ENCODE peak calls at places on chromosome 15, in eight cellular contexts. One of them, this sample, is unnamed.

GRCh38 chr15:56291741-56292140 is 48.1 kb upstream of the RFX7 start:
- DNase-seq in retinal pigment epithelial cell: no peak
- DNase-seq in A549: no peak
- DNase-seq in dorsolateral prefrontal cortex: no peak
- DNase-seq in cardiac muscle cell: no peak
- DNase-seq in CD8-positive, alpha-beta T cell: no peak
- DNase-seq in brain microvascular endothelial cell: no peak
- DNase-seq in HCT116: no peak
- DNase-seq in this sample: no peak

GRCh38 chr15:100230784-100231183 is 111.0 kb downstream of the ADAMTS17 start:
- DNase-seq in brain microvascular endothelial cell: no peak
- DNase-seq in A549: no peak
- DNase-seq in CD8-positive, alpha-beta T cell: no peak
- DNase-seq in dorsolateral prefrontal cortex: no peak
- DNase-seq in retinal pigment epithelial cell: no peak
- DNase-seq in cardiac muscle cell: no peak
- DNase-seq in HCT116: no peak
- DNase-seq in this sample: no peak

GRCh38 chr15:72338617-72339321 is 18.8 kb upstream of the CELF6 start:
- DNase-seq in dorsolateral prefrontal cortex: no peak
- DNase-seq in A549: no peak
- DNase-seq in retinal pigment epithelial cell: no peak
- DNase-seq in HCT116: no peak
- DNase-seq in brain microvascular endothelial cell: no peak
- DNase-seq in cardiac muscle cell: peak; percentile 97
- DNase-seq in CD8-positive, alpha-beta T cell: no peak
- DNase-seq in this sample: peak; percentile 97

GRCh38 chr15:78194568-78194925 is 39.8 kb downstream of the ACSBG1 start:
- DNase-seq in cardiac muscle cell: no peak
- DNase-seq in HCT116: no peak
- DNase-seq in brain microvascular endothelial cell: no peak
- DNase-seq in retinal pigment epithelial cell: no peak
- DNase-seq in A549: no peak
- DNase-seq in dorsolateral prefrontal cortex: no peak
- DNase-seq in CD8-positive, alpha-beta T cell: no peak
- DNase-seq in this sample: no peak

GRCh38 chr15:78950906-78951840 is 6.3 kb upstream of the CTSH start:
- DNase-seq in retinal pigment epithelial cell: peak; percentile 55
- DNase-seq in cardiac muscle cell: peak; percentile 71
- DNase-seq in A549: peak; percentile 59
- DNase-seq in HCT116: no peak
- DNase-seq in dorsolateral prefrontal cortex: no peak
- DNase-seq in brain microvascular endothelial cell: no peak
- DNase-seq in CD8-positive, alpha-beta T cell: no peak
- DNase-seq in this sample: no peak

GRCh38 chr15:75869446-75869845 is 26.2 kb downstream of the UBE2Q2 start:
- DNase-seq in brain microvascular endothelial cell: no peak
- DNase-seq in cardiac muscle cell: no peak
- DNase-seq in A549: no peak
- DNase-seq in HCT116: no peak
- DNase-seq in dorsolateral prefrontal cortex: no peak
- DNase-seq in CD8-positive, alpha-beta T cell: no peak
- DNase-seq in retinal pigment epithelial cell: no peak
- DNase-seq in this sample: no peak

GRCh38 chr15:99704444-99704838 is 28.8 kb downstream of the LYSMD4 start:
- DNase-seq in retinal pigment epithelial cell: peak; percentile 53
- DNase-seq in brain microvascular endothelial cell: peak; percentile 87
- DNase-seq in A549: peak; percentile 78
- DNase-seq in dorsolateral prefrontal cortex: no peak
- DNase-seq in CD8-positive, alpha-beta T cell: no peak
- DNase-seq in HCT116: peak; percentile 78
- DNase-seq in cardiac muscle cell: peak; percentile 91
- DNase-seq in this sample: peak; percentile 92

GRCh38 chr15:56869573-56869972 is 48.9 kb upstream of the TCF12 start:
- DNase-seq in brain microvascular endothelial cell: peak; percentile 27
- DNase-seq in A549: no peak
- DNase-seq in cardiac muscle cell: peak; percentile 55
- DNase-seq in retinal pigment epithelial cell: no peak
- DNase-seq in dorsolateral prefrontal cortex: peak; percentile 75
- DNase-seq in HCT116: peak; percentile 33
- DNase-seq in CD8-positive, alpha-beta T cell: no peak
- DNase-seq in this sample: peak; percentile 47

GRCh38 chr15:64224508-64224907 is 61.7 kb upstream of the PPIB start:
- DNase-seq in A549: no peak
- DNase-seq in CD8-positive, alpha-beta T cell: no peak
- DNase-seq in HCT116: no peak
- DNase-seq in cardiac muscle cell: peak; percentile 86
- DNase-seq in brain microvascular endothelial cell: peak; percentile 18
- DNase-seq in dorsolateral prefrontal cortex: no peak
- DNase-seq in retinal pigment epithelial cell: peak; percentile 51
- DNase-seq in this sample: peak; percentile 77

GRCh38 chr15:40769310-40770146 is at the start of gene C15orf62:
- DNase-seq in cardiac muscle cell: peak; percentile 34
- DNase-seq in dorsolateral prefrontal cortex: no peak
- DNase-seq in HCT116: no peak
- DNase-seq in retinal pigment epithelial cell: no peak
- DNase-seq in brain microvascular endothelial cell: no peak
- DNase-seq in A549: no peak
- DNase-seq in CD8-positive, alpha-beta T cell: peak; percentile 74
- DNase-seq in this sample: peak; percentile 25

GRCh38 chr15:92807971-92808571 is 92.1 kb upstream of the CHD2 start:
- DNase-seq in CD8-positive, alpha-beta T cell: no peak
- DNase-seq in brain microvascular endothelial cell: no peak
- DNase-seq in A549: no peak
- DNase-seq in retinal pigment epithelial cell: no peak
- DNase-seq in cardiac muscle cell: peak; percentile 53
- DNase-seq in HCT116: no peak
- DNase-seq in dorsolateral prefrontal cortex: no peak
- DNase-seq in this sample: peak; percentile 34

GRCh38 chr15:92809880-92810361 is 90.2 kb upstream of the CHD2 start:
- DNase-seq in cardiac muscle cell: peak; percentile 63
- DNase-seq in retinal pigment epithelial cell: no peak
- DNase-seq in dorsolateral prefrontal cortex: no peak
- DNase-seq in brain microvascular endothelial cell: peak; percentile 33
- DNase-seq in HCT116: no peak
- DNase-seq in A549: no peak
- DNase-seq in CD8-positive, alpha-beta T cell: peak; percentile 63
- DNase-seq in this sample: peak; percentile 65

GRCh38 chr15:92810418-92811138 is 89.5 kb upstream of the CHD2 start:
- DNase-seq in retinal pigment epithelial cell: no peak
- DNase-seq in cardiac muscle cell: peak; percentile 89
- DNase-seq in A549: no peak
- DNase-seq in CD8-positive, alpha-beta T cell: no peak
- DNase-seq in HCT116: no peak
- DNase-seq in brain microvascular endothelial cell: peak; percentile 53
- DNase-seq in dorsolateral prefrontal cortex: peak; percentile 64
- DNase-seq in this sample: peak; percentile 81

GRCh38 chr15:92808611-92809063 is 91.5 kb upstream of the CHD2 start:
- DNase-seq in CD8-positive, alpha-beta T cell: no peak
- DNase-seq in brain microvascular endothelial cell: peak; percentile 20
- DNase-seq in retinal pigment epithelial cell: no peak
- DNase-seq in cardiac muscle cell: peak; percentile 74
- DNase-seq in dorsolateral prefrontal cortex: no peak
- DNase-seq in HCT116: no peak
- DNase-seq in A549: no peak
- DNase-seq in this sample: peak; percentile 76

GRCh38 chr15:92809064-92809879 is 90.9 kb upstream of the CHD2 start:
- DNase-seq in CD8-positive, alpha-beta T cell: peak; percentile 100
- DNase-seq in A549: peak; percentile 97
- DNase-seq in dorsolateral prefrontal cortex: peak; percentile 94
- DNase-seq in cardiac muscle cell: peak; percentile 99
- DNase-seq in HCT116: peak; percentile 83
- DNase-seq in brain microvascular endothelial cell: peak; percentile 92
- DNase-seq in retinal pigment epithelial cell: no peak
- DNase-seq in this sample: peak; percentile 96
- TF ChIP-seq CTCF in CD8-positive, alpha-beta T cell: peak; percentile 92
- TF ChIP-seq CTCF in A549: peak; percentile 99
- TF ChIP-seq CTCF in dorsolateral prefrontal cortex: peak; percentile 98
- TF ChIP-seq CTCF in cardiac muscle cell: peak; percentile 86
- TF ChIP-seq CTCF in HCT116: no peak
- TF ChIP-seq CTCF in brain microvascular endothelial cell: peak; percentile 55
- TF ChIP-seq CTCF in retinal pigment epithelial cell: peak; percentile 66
- TF ChIP-seq CTCF in this sample: peak; percentile 30

DNA sequence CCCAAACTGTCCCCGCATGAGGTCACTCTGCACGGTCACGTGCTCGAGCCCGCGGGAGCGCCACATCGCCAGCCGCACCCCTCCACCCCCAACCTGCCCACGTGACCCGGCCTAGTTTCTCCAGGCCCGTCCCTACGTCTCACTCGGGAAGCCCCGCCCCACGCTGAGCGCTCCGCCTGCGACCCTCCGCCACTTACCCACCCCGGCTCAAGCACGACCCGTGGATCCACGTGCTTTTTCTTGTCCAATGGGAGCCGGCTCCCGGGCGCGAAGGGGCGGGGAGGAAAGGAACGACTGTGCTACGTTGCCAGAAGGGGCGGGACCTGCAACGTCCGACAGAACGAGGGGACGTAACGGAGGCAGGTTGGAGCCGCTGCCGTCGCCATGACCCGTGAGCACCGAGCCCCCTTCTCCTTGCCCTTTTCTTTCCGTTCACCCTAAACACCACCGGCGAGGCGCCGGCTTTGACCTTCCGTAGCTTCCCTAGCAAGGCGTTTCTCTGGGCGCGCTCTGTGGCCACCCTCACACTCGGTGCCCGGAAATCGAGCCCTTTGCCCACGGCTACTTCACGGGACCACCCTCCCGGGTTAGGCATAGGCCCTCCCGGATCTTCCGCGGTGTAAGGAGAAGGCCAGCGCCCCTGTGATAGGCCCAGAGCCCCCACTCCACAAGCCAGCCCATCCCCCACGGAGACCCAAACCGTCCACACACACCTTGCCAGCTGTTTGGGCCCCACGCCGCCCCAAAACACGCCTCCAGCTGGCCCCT is at the start of gene SERF2:
- DNase-seq in cardiac muscle cell: peak; percentile 100
- DNase-seq in A549: peak; percentile 97
- DNase-seq in CD8-positive, alpha-beta T cell: peak; percentile 99
- DNase-seq in dorsolateral prefrontal cortex: peak; percentile 100
- DNase-seq in HCT116: peak; percentile 98
- DNase-seq in brain microvascular endothelial cell: peak; percentile 100
- DNase-seq in retinal pigment epithelial cell: peak; percentile 98
- DNase-seq in this sample: peak; percentile 100
- H3K4me3 ChIP-seq in cardiac muscle cell: peak within 1 kb of the TSS; percentile 93
- H3K4me3 ChIP-seq in A549: peak within 1 kb of the TSS; percentile 100
- H3K4me3 ChIP-seq in CD8-positive, alpha-beta T cell: peak within 1 kb of the TSS; percentile 98
- H3K4me3 ChIP-seq in dorsolateral prefrontal cortex: peak within 1 kb of the TSS; percentile 96
- H3K4me3 ChIP-seq in HCT116: peak within 1 kb of the TSS; percentile 100
- H3K4me3 ChIP-seq in brain microvascular endothelial cell: peak within 1 kb of the TSS; percentile 100
- H3K4me3 ChIP-seq in retinal pigment epithelial cell: peak within 1 kb of the TSS; percentile 99
- H3K4me3 ChIP-seq in this sample: peak within 1 kb of the TSS; percentile 100

DNA sequence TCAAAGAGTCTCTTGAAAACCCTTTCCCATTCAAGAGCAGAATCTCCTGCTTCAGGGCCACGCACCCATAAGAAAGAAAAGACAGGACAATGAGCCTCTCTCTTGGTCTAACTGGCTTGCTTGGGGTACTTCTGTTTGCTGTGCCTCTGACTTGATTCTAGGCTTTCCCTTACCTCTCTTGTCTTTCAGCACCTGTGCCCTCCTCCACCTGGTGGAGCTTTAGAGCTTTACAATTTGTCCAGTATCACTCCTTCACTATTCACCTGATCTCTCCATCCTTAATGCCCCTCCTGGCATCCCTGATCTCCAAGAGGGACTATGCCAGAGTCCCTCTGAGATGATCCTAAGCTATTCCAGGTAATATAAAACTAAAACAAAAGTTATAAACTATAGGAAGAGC is 252.6 kb downstream of the NTRK3 start:
- DNase-seq in dorsolateral prefrontal cortex: no peak
- DNase-seq in CD8-positive, alpha-beta T cell: no peak
- DNase-seq in cardiac muscle cell: no peak
- DNase-seq in HCT116: no peak
- DNase-seq in retinal pigment epithelial cell: no peak
- DNase-seq in brain microvascular endothelial cell: no peak
- DNase-seq in A549: no peak
- DNase-seq in this sample: no peak
- TF ChIP-seq CTCF in dorsolateral prefrontal cortex: no peak
- TF ChIP-seq CTCF in CD8-positive, alpha-beta T cell: no peak
- TF ChIP-seq CTCF in cardiac muscle cell: no peak
- TF ChIP-seq CTCF in HCT116: no peak
- TF ChIP-seq CTCF in retinal pigment epithelial cell: no peak
- TF ChIP-seq CTCF in brain microvascular endothelial cell: no peak
- TF ChIP-seq CTCF in A549: no peak
- TF ChIP-seq CTCF in this sample: no peak

GRCh38 chr15:67826717-67827560 is 1.6 kb downstream of the SKOR1 start:
- DNase-seq in brain microvascular endothelial cell: no peak
- DNase-seq in A549: no peak
- DNase-seq in retinal pigment epithelial cell: no peak
- DNase-seq in HCT116: no peak
- DNase-seq in cardiac muscle cell: no peak
- DNase-seq in CD8-positive, alpha-beta T cell: no peak
- DNase-seq in dorsolateral prefrontal cortex: no peak
- DNase-seq in this sample: no peak

GRCh38 chr15:67828379-67828968 is 3.2 kb downstream of the SKOR1 start:
- DNase-seq in CD8-positive, alpha-beta T cell: no peak
- DNase-seq in brain microvascular endothelial cell: no peak
- DNase-seq in HCT116: no peak
- DNase-seq in cardiac muscle cell: no peak
- DNase-seq in A549: no peak
- DNase-seq in retinal pigment epithelial cell: no peak
- DNase-seq in dorsolateral prefrontal cortex: no peak
- DNase-seq in this sample: no peak

GRCh38 chr15:67828969-67829646 is 3.8 kb downstream of the SKOR1 start:
- DNase-seq in HCT116: no peak
- DNase-seq in dorsolateral prefrontal cortex: no peak
- DNase-seq in brain microvascular endothelial cell: no peak
- DNase-seq in CD8-positive, alpha-beta T cell: no peak
- DNase-seq in retinal pigment epithelial cell: no peak
- DNase-seq in cardiac muscle cell: no peak
- DNase-seq in A549: no peak
- DNase-seq in this sample: no peak

GRCh38 chr15:67825880-67826716 is 789 bp downstream of the SKOR1 start:
- DNase-seq in brain microvascular endothelial cell: no peak
- DNase-seq in dorsolateral prefrontal cortex: no peak
- DNase-seq in A549: no peak
- DNase-seq in cardiac muscle cell: no peak
- DNase-seq in CD8-positive, alpha-beta T cell: no peak
- DNase-seq in retinal pigment epithelial cell: no peak
- DNase-seq in HCT116: no peak
- DNase-seq in this sample: no peak

DNA sequence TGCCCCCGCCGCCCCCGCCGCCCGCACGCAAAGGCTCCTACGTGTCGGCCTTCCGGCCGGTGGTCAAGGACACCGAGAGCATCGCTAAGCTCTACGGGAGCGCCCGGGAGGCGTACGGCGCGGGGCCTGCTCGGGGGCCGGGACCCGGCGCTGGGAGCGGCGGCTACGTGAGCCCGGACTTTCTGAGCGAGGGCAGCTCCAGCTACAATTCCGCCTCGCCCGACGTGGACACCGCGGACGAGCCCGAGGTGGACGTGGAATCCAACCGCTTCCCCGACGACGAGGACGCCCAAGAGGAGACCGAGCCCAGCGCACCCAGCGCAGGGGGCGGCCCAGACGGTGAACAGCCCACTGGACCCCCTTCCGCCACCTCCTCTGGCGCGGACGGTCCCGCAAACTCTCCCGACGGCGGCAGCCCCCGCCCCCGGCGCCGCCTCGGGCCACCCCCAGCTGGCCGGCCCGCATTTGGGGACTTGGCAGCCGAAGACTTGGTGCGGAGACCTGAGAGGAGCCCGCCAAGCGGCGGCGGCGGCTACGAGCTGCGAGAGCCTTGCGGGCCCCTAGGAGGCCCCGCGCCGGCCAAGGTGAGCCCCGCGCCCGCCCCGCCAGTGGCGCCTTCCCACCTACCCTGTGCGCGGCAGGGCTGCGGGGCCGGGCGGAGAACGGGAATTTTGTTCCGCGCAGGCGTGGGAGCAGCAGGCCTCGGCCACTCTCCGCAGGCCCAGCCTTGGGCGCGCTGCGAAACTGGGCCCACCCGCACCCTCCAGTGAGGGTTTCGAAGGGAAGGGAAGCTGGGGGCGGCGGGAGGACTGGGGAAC is 2.5 kb downstream of the SKOR1 start:
- DNase-seq in HCT116: no peak
- DNase-seq in brain microvascular endothelial cell: no peak
- DNase-seq in retinal pigment epithelial cell: no peak
- DNase-seq in dorsolateral prefrontal cortex: no peak
- DNase-seq in A549: no peak
- DNase-seq in CD8-positive, alpha-beta T cell: no peak
- DNase-seq in cardiac muscle cell: no peak
- DNase-seq in this sample: no peak
- H3K4me3 ChIP-seq in HCT116: no peak overlapping the region
- H3K4me3 ChIP-seq in brain microvascular endothelial cell: no peak overlapping the region
- H3K4me3 ChIP-seq in retinal pigment epithelial cell: no peak overlapping the region
- H3K4me3 ChIP-seq in dorsolateral prefrontal cortex: peak overlapping the region; percentile 19
- H3K4me3 ChIP-seq in A549: peak overlapping the region; percentile 23
- H3K4me3 ChIP-seq in CD8-positive, alpha-beta T cell: no peak overlapping the region
- H3K4me3 ChIP-seq in cardiac muscle cell: no peak overlapping the region
- H3K4me3 ChIP-seq in this sample: no peak overlapping the region

This sample was measured in cardiac fibroblast.